ENCODE peak calls at places on chromosomes 13 and 19, in ten cellular contexts. B, C, D, J, Q, I, A, Z, W and O are unnamed samples.

GRCh38 chr13:109180905-109181425 is 551.6 kb downstream of the MYO16 start:
- DNase-seq in B (peak; percentile 31), C (no peak), D (no peak), J (peak; percentile 98), Q (no peak), I (no peak), A (no peak), Z (peak; percentile 90), W (no peak), O (peak; percentile 70)

GRCh38 chr13:59960683-59961082 is 203.0 kb downstream of the DIAPH3 start:
- DNase-seq in B (no peak), C (no peak), D (no peak), J (no peak), Q (no peak), I (no peak), A (no peak), Z (no peak), W (no peak), O (peak; percentile 4)

GRCh38 chr19:44677019-44677809 is 5.9 kb downstream of the CEACAM19 start:
- DNase-seq in B (no peak), C (no peak), D (no peak), J (peak; percentile 81), Q (no peak), I (no peak), A (no peak), Z (peak; percentile 70), W (no peak), O (peak; percentile 55)

GRCh38 chr19:33890569-33890968 is 93.9 kb downstream of the KCTD15 start:
- DNase-seq in B (no peak), C (no peak), D (no peak), J (no peak), Q (no peak), I (no peak), A (no peak), Z (no peak), W (no peak), O (no peak)

GRCh38 chr13:41788552-41788951 is 172.4 kb downstream of the VWA8 start:
- DNase-seq in B (no peak), C (no peak), D (no peak), J (no peak), Q (no peak), I (no peak), A (no peak), Z (no peak), W (no peak), O (no peak)

GRCh38 chr13:111143875-111144540 is 28.9 kb downstream of the ARHGEF7 start:
- DNase-seq in B (no peak), C (no peak), D (no peak), J (no peak), Q (no peak), I (no peak), A (no peak), Z (no peak), W (no peak), O (peak; percentile 16)

GRCh38 chr13:98482476-98483444 is 94.1 kb downstream of the STK24 start:
- DNase-seq in B (no peak), C (peak; percentile 62), D (peak; percentile 61), J (peak; percentile 73), Q (peak; percentile 86), I (peak; percentile 80), A (peak; percentile 71), Z (peak; percentile 74), W (peak; percentile 92), O (peak; percentile 79)

GRCh38 chr13:45316210-45316799 is 24.7 kb downstream of the TPT1 start:
- DNase-seq in B (no peak), C (no peak), D (no peak), J (no peak), Q (no peak), I (no peak), A (no peak), Z (no peak), W (no peak), O (no peak)

GRCh38 chr13:91236182-91236581 is 111.3 kb upstream of the MIR17HG start:
- DNase-seq in B (no peak), C (no peak), D (no peak), J (no peak), Q (no peak), I (no peak), A (no peak), Z (no peak), W (no peak), O (no peak)

GRCh38 chr19:37304884-37305255 is 66.0 kb upstream of the ZNF527 start:
- DNase-seq in B (no peak), C (no peak), D (no peak), J (no peak), Q (no peak), I (no peak), A (no peak), Z (no peak), W (no peak), O (no peak)

GRCh38 chr19:37304190-37304883 is 66.6 kb upstream of the ZNF527 start:
- DNase-seq in B (no peak), C (peak; percentile 49), D (no peak), J (no peak), Q (peak; percentile 80), I (peak; percentile 75), A (peak; percentile 35), Z (no peak), W (no peak), O (no peak)

GRCh38 chr19:37306383-37306963 is 64.4 kb upstream of the ZNF527 start:
- DNase-seq in B (no peak), C (no peak), D (no peak), J (no peak), Q (no peak), I (no peak), A (no peak), Z (no peak), W (no peak), O (no peak)

DNA sequence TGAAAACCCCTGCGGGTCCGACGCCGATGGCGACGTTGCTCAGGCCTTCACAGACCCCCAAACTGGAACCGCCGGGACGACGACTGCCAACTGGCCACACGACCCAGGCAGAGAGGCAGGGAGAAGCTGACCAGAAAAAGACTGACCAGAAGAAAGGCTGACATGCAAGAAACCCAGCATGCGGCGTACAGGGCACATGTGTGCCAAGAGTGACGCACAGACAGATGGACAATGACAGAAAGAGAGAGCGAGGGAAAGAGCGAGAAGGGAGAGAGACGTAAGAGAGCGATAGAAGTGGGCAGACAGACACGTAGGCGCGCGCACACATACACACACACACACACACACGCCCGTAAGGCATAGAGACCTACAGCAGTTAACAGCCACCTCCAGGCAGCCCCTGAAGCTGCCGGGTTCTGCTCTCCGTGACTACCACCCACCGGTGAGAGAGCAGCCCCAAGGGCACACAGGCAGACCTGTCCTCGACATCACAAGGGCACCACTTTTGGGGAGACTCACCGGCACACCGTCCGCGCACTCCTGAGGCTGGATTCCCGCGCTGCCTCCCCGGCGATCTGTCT is 67.2 kb upstream of the ZNF527 start:
- DNase-seq in B (no peak), C (no peak), D (no peak), J (no peak), Q (no peak), I (no peak), A (no peak), Z (no peak), W (no peak), O (no peak)
- H3K4me3 ChIP-seq in B (peak overlapping the region; percentile 15), C (peak overlapping the region; percentile 29), D (no peak overlapping the region), J (peak overlapping the region; percentile 43), Q (peak overlapping the region; percentile 62), I (peak overlapping the region; percentile 48), A (peak overlapping the region; percentile 29), Z (peak overlapping the region; percentile 36), W (peak overlapping the region; percentile 7), O (peak overlapping the region; percentile 23)

DNA sequence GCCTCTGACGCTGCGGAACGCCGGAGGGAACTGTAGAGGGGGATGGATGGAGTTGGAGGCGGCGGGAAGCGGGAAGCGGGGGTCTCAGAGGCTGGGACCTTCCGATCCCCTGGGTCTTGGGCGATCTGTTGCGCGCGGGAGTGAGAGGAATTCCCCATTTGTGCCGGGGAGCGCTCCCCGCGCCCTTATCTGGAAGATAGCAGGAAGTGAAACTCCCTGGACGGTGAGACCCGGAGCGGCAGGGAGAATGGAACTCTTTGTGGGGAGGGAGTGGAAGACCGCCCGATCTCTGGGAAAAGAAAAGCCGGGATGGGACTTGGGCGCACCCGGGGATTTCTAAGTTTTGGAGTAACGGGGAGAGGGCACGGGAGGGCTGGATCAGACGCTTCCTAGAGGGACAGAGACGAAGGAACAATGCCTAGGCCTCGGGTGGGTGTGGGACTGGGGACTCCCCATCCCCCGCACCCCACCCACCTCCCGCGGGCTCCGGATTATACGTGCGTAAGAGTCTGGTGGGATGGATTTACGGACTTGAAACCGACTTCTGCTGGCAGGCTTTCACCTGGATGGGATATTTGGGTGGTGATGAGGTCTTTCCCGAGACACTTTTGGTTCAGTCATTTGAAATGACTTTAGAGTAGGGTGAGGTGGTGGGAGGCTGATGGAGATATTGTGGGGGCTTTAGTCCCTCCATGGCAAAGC is 495 bp downstream of the LSR start:
- DNase-seq in B (no peak), C (no peak), D (no peak), J (no peak), Q (no peak), I (no peak), A (peak; percentile 42), Z (no peak), W (no peak), O (no peak)
- TF ChIP-seq CTCF in B (no peak), C (no peak), D (no peak), J (no peak), Q (no peak), I (no peak), A (no peak), Z (no peak), W (no peak), O (no peak)

GRCh38 chr19:17942181-17942580 is 9.4 kb downstream of the CCDC124 start:
- DNase-seq in B (no peak), C (no peak), D (no peak), J (no peak), Q (no peak), I (no peak), A (no peak), Z (no peak), W (no peak), O (no peak)

GRCh38 chr19:17943284-17944221 is 10.7 kb downstream of the CCDC124 start:
- DNase-seq in B (no peak), C (no peak), D (no peak), J (no peak), Q (no peak), I (no peak), A (no peak), Z (no peak), W (no peak), O (no peak)

GRCh38 chr19:17946965-17947784 is 14.4 kb downstream of the CCDC124 start:
- DNase-seq in B (no peak), C (no peak), D (no peak), J (no peak), Q (no peak), I (no peak), A (no peak), Z (no peak), W (no peak), O (no peak)

GRCh38 chr19:17944301-17944700 is 11.5 kb downstream of the CCDC124 start:
- DNase-seq in B (peak; percentile 73), C (no peak), D (no peak), J (peak; percentile 35), Q (no peak), I (no peak), A (no peak), Z (peak; percentile 88), W (no peak), O (peak; percentile 89)

GRCh38 chr19:17942582-17943283 is 9.9 kb downstream of the CCDC124 start:
- DNase-seq in B (no peak), C (no peak), D (no peak), J (no peak), Q (no peak), I (no peak), A (no peak), Z (no peak), W (no peak), O (no peak)
- H3K4me3 ChIP-seq in B (no peak overlapping the region), C (no peak overlapping the region), D (no peak overlapping the region), J (no peak overlapping the region), Q (no peak overlapping the region), I (no peak overlapping the region), A (no peak overlapping the region), Z (no peak overlapping the region), W (no peak overlapping the region), O (no peak overlapping the region)

GRCh38 chr19:15443838-15444237 is 5.9 kb downstream of the WIZ start:
- DNase-seq in B (no peak), C (peak; percentile 17), D (no peak), J (no peak), Q (peak; percentile 85), I (peak; percentile 68), A (no peak), Z (no peak), W (peak; percentile 88), O (no peak)
- TF ChIP-seq CTCF in B (no peak), C (no peak), D (no peak), J (no peak), Q (no peak), I (no peak), A (no peak), Z (no peak), W (no peak), O (no peak)